ENCODE peak calls at places on chromosomes 11 and 22, in five cellular contexts. J is IMR-90, U is Peyer's patch, V is osteoblast, Y is astrocyte. C is an unnamed sample.

GRCh38 chr11:126655807-126656128 is 300.3 kb downstream of the ST3GAL4 start:
- DNase-seq in J (peak; percentile 41), U (no peak), V (no peak), Y (no peak), C (no peak)

GRCh38 chr11:117815262-117815803 is 9.2 kb downstream of the FXYD2 start:
- DNase-seq in J (no peak), U (peak; percentile 80), V (peak; percentile 27), Y (no peak), C (peak; percentile 80)

GRCh38 chr22:20062766-20063083 is 17.3 kb upstream of the DGCR8 start:
- DNase-seq in J (peak; percentile 55), U (no peak), V (peak; percentile 96), Y (peak; percentile 61), C (no peak)

GRCh38 chr11:75261474-75261847 is 20.9 kb downstream of the TPBGL start:
- DNase-seq in J (no peak), U (peak; percentile 52), V (peak; percentile 71), Y (no peak), C (no peak)

GRCh38 chr22:26079009-26079408 is 90.3 kb upstream of the SEZ6L start:
- DNase-seq in J (no peak), U (no peak), V (no peak), Y (no peak), C (no peak)

GRCh38 chr22:25484498-25484897 is 80.0 kb upstream of the GRK3 start:
- DNase-seq in J (no peak), U (no peak), V (no peak), Y (no peak), C (no peak)

GRCh38 chr11:35622070-35622469 is 3.8 kb downstream of the FJX1 start:
- DNase-seq in J (peak; percentile 84), U (no peak), V (peak; percentile 77), Y (peak; percentile 89), C (no peak)

GRCh38 chr22:44245438-44245837 is 64.7 kb downstream of the PARVG start:
- DNase-seq in J (no peak), U (no peak), V (no peak), Y (no peak), C (no peak)

GRCh38 chr11:33697997-33698396 is 2.6 kb downstream of the C11orf91 start:
- DNase-seq in J (no peak), U (no peak), V (peak; percentile 82), Y (no peak), C (no peak)
- H3K4me1 ChIP-seq in J (peaks cover 23% of the 10 kb centered on the region), U (peaks cover 6% of the 10 kb centered on the region), V (peaks cover 58% of the 10 kb centered on the region), Y (peaks cover 58% of the 10 kb centered on the region), C (peaks cover 36% of the 10 kb centered on the region)

DNA sequence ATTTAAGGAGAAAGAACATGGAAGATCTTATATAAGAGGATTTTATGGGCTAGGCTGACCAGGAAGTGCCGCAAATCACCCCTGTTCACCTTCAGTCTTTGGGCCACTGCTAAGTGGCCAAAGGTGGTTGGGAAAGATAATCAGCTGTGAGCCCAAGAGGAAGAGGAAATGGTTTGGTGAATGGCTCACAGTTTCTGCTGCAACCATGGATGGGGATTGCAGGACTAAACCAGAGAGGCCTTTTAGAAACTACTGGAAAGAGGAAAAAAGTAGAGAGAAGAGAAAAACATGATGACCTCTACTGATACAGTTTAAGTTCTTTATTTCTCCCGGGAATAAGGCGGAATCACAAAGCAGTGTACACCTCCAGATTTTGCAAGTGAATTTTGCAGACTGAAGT is 96.1 kb upstream of the ARHGAP20 start:
- DNase-seq in J (no peak), U (no peak), V (peak; percentile 11), Y (no peak), C (no peak)
- H3K4me1 ChIP-seq in J (no peaks in the 10 kb centered on the region), U (no peaks in the 10 kb centered on the region), V (no peaks in the 10 kb centered on the region), Y (no peaks in the 10 kb centered on the region), C (no peaks in the 10 kb centered on the region)

DNA sequence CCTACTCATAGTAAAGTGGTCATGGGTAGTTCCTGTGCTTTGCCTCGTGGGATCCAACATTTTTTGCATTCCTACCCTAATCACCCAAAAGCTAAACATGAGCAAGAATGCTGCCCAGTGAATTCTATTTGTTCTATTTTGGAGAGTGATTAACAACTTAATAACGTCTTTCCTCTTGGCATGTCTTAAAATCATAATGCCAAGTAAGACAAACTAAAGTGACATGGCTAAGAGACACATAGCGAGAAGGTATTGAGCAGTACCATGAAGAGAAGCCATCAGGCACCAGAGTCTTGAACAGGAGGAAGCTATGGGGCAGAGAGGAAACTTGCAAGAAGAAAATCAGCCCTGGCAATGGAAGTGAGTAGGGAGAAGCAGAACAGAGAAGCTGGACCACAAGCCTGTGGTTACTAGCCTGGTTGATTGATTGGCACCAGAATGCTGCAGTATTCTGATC is 32.0 kb downstream of the EXPH5 start:
- DNase-seq in J (peak; percentile 31), U (no peak), V (peak; percentile 77), Y (peak; percentile 77), C (no peak)
- H3K4me1 ChIP-seq in J (peaks cover 12% of the 10 kb centered on the region), U (no peaks in the 10 kb centered on the region), V (peaks cover 32% of the 10 kb centered on the region), Y (peaks cover 28% of the 10 kb centered on the region), C (peaks cover 12% of the 10 kb centered on the region)

GRCh38 chr11:7595951-7596350 is 77.3 kb downstream of the CYB5R2 start:
- DNase-seq in J (no peak), U (no peak), V (no peak), Y (no peak), C (no peak)

GRCh38 chr11:7596975-7597391 is 76.3 kb downstream of the CYB5R2 start:
- DNase-seq in J (no peak), U (no peak), V (no peak), Y (no peak), C (no peak)

GRCh38 chr11:7597620-7598019 is 75.7 kb downstream of the CYB5R2 start:
- DNase-seq in J (no peak), U (no peak), V (no peak), Y (no peak), C (peak; percentile 87)

GRCh38 chr11:7600205-7600775 is 73.0 kb downstream of the CYB5R2 start:
- DNase-seq in J (peak; percentile 78), U (no peak), V (peak; percentile 79), Y (no peak), C (no peak)

GRCh38 chr11:7599209-7599608 is 74.1 kb downstream of the CYB5R2 start:
- DNase-seq in J (no peak), U (no peak), V (no peak), Y (no peak), C (no peak)
- H3K4me1 ChIP-seq in J (peaks cover 7% of the 10 kb centered on the region), U (no peaks in the 10 kb centered on the region), V (no peaks in the 10 kb centered on the region), Y (peaks cover 2% of the 10 kb centered on the region), C (peaks cover 25% of the 10 kb centered on the region)

DNA sequence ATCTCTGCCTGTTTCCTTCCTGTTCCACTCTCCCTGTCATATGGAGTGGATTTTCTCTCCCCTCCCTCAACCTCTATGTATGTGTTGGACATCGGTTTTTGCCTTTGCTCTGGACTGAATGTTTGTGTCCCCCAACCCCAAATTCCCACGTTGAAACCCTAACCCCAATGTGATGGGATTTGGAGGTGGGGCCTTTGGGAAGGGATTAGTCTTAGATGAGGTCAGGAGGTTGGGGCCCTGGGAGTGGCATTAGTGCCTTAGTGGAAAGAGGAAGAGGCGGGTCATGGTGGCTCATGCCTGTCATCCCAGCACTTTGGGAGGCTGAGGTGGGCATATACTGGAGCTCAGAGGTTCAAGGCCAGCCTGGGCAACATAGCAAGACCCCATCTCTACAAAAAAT is 11.6 kb downstream of the TP53AIP1 start:
- DNase-seq in J (no peak), U (no peak), V (peak; percentile 39), Y (no peak), C (no peak)
- H3K4me1 ChIP-seq in J (peaks cover 3% of the 10 kb centered on the region), U (no peaks in the 10 kb centered on the region), V (no peaks in the 10 kb centered on the region), Y (no peaks in the 10 kb centered on the region), C (no peaks in the 10 kb centered on the region)

DNA sequence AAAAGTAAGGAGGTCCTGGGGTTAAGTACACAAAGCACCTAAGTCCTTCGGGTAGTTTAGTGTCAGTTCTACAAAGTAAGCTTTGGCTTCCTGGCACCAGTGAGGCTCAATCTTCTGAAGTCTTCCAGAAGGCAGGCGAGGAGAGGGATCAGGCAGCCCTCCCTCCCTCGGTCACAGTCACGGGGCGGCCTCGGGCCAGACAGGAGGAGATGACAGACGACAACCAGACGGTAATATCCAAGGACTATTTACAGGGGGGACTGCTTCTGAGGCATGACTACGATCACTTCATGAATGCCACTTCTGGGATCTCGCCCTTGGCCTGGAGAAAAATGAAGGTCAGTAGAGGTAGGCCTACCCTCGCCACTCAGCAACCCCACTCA is 378 bp upstream of the TMEM223 start:
- DNase-seq in J (peak; percentile 18), U (no peak), V (no peak), Y (no peak), C (peak; percentile 67)
- H3K4me1 ChIP-seq in J (peaks cover 12% of the 10 kb centered on the region), U (peaks cover 21% of the 10 kb centered on the region), V (peaks cover 29% of the 10 kb centered on the region), Y (peaks cover 23% of the 10 kb centered on the region), C (peaks cover 15% of the 10 kb centered on the region)

DNA sequence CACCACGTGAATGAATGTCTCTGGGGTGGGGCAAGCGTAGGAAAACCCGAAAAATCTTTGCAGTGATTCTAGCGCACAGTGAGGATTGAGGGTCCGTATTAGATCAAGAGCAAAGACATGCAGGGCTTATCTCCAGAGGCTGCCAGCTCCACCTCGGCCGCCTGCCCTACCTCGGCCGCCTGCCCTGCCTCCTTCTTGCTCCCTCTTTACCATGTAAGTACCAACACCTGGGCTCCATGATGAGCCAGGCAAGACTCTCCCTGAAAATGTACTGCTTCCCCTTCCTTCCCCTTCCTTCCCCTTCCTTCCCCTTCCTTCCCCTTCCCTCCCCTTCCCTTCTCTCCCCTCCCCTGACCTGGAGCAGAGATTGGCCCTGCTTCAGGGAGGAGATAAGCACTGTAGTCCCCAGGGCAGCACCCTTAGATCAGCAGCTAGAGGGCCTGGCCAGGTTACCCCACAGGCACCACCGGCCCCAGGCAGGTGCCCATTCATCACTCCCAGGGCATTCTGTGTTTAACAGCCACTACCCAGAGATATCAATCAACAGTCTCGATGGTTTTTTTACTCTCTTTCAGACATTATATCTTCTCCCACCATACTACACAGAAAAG is 25.5 kb upstream of the ADORA2A start:
- DNase-seq in J (no peak), U (no peak), V (peak; percentile 43), Y (no peak), C (peak; percentile 73)
- H3K4me1 ChIP-seq in J (peaks cover 34% of the 10 kb centered on the region), U (no peaks in the 10 kb centered on the region), V (peaks cover 26% of the 10 kb centered on the region), Y (peaks cover 18% of the 10 kb centered on the region), C (peaks cover 13% of the 10 kb centered on the region)

C was measured in kidney.